ENCODE peak calls at places on chromosomes 16 and 17, in four cellular contexts. One of them, this sample, is unnamed.

GRCh38 chr17:50060951-50061712 is 5.2 kb downstream of the ITGA3 start:
- DNase-seq in body of pancreas: peak; percentile 65
- DNase-seq in esophagus muscularis mucosa: no peak
- DNase-seq in breast epithelium: no peak
- DNase-seq in this sample: no peak

GRCh38 chr16:13438064-13438463 is 481.9 kb upstream of the ERCC4 start:
- DNase-seq in breast epithelium: no peak
- DNase-seq in body of pancreas: no peak
- DNase-seq in esophagus muscularis mucosa: no peak
- DNase-seq in this sample: no peak

GRCh38 chr16:67551091-67551490 is 11.2 kb upstream of the CTCF start:
- DNase-seq in esophagus muscularis mucosa: no peak
- DNase-seq in breast epithelium: no peak
- DNase-seq in body of pancreas: no peak
- DNase-seq in this sample: no peak

GRCh38 chr16:27450836-27451341 is 48.9 kb downstream of the IL21R start:
- DNase-seq in esophagus muscularis mucosa: no peak
- DNase-seq in body of pancreas: no peak
- DNase-seq in breast epithelium: no peak
- DNase-seq in this sample: no peak

GRCh38 chr17:40038882-40039513 is 15.2 kb downstream of the MED24 start:
- DNase-seq in esophagus muscularis mucosa: peak; percentile 95
- DNase-seq in body of pancreas: peak; percentile 77
- DNase-seq in breast epithelium: peak; percentile 84
- DNase-seq in this sample: peak; percentile 72

GRCh38 chr17:78364436-78365281 is 4.8 kb upstream of the SOCS3 start:
- DNase-seq in breast epithelium: no peak
- DNase-seq in esophagus muscularis mucosa: no peak
- DNase-seq in body of pancreas: no peak
- DNase-seq in this sample: no peak

GRCh38 chr16:53518550-53519416 is 15.8 kb upstream of the AKTIP start:
- DNase-seq in esophagus muscularis mucosa: no peak
- DNase-seq in body of pancreas: no peak
- DNase-seq in breast epithelium: peak; percentile 26
- DNase-seq in this sample: peak; percentile 51

GRCh38 chr17:17103160-17103559 is 60.9 kb downstream of the MPRIP start:
- DNase-seq in body of pancreas: no peak
- DNase-seq in esophagus muscularis mucosa: no peak
- DNase-seq in breast epithelium: no peak
- DNase-seq in this sample: no peak

GRCh38 chr16:23876256-23876896 is 40.6 kb downstream of the PRKCB start:
- DNase-seq in body of pancreas: no peak
- DNase-seq in esophagus muscularis mucosa: no peak
- DNase-seq in breast epithelium: no peak
- DNase-seq in this sample: no peak

GRCh38 chr17:15954222-15954621 is 9.3 kb downstream of the ADORA2B start:
- DNase-seq in breast epithelium: no peak
- DNase-seq in body of pancreas: peak; percentile 42
- DNase-seq in esophagus muscularis mucosa: no peak
- DNase-seq in this sample: no peak

GRCh38 chr16:61957075-61957474 is 79.2 kb downstream of the CDH8 start:
- DNase-seq in breast epithelium: no peak
- DNase-seq in esophagus muscularis mucosa: no peak
- DNase-seq in body of pancreas: no peak
- DNase-seq in this sample: no peak

GRCh38 chr17:31537558-31537957 is 146.1 kb downstream of the RAB11FIP4 start:
- DNase-seq in esophagus muscularis mucosa: no peak
- DNase-seq in body of pancreas: peak; percentile 79
- DNase-seq in breast epithelium: peak; percentile 75
- DNase-seq in this sample: no peak

GRCh38 chr17:13735444-13735843 is 133.7 kb upstream of the HS3ST3A1 start:
- DNase-seq in body of pancreas: no peak
- DNase-seq in breast epithelium: no peak
- DNase-seq in esophagus muscularis mucosa: no peak
- DNase-seq in this sample: no peak

GRCh38 chr16:12340151-12340733 is 363.7 kb downstream of the SNX29 start:
- DNase-seq in esophagus muscularis mucosa: no peak
- DNase-seq in breast epithelium: no peak
- DNase-seq in body of pancreas: peak; percentile 59
- DNase-seq in this sample: no peak

GRCh38 chr17:48692049-48692448 is 30.3 kb downstream of the PRAC1 start:
- DNase-seq in breast epithelium: no peak
- DNase-seq in esophagus muscularis mucosa: no peak
- DNase-seq in body of pancreas: no peak
- DNase-seq in this sample: no peak

GRCh38 chr17:50094243-50094752 is 853 bp upstream of the PDK2 start:
- DNase-seq in esophagus muscularis mucosa: peak; percentile 98
- DNase-seq in body of pancreas: peak; percentile 90
- DNase-seq in breast epithelium: peak; percentile 83
- DNase-seq in this sample: peak; percentile 98

GRCh38 chr17:82598256-82599011 is 49.8 kb downstream of the WDR45B start:
- DNase-seq in esophagus muscularis mucosa: no peak
- DNase-seq in body of pancreas: no peak
- DNase-seq in breast epithelium: no peak
- DNase-seq in this sample: no peak

GRCh38 chr17:57293077-57293476 is 36.8 kb downstream of the MSI2 start:
- DNase-seq in body of pancreas: peak; percentile 61
- DNase-seq in esophagus muscularis mucosa: no peak
- DNase-seq in breast epithelium: peak; percentile 86
- DNase-seq in this sample: no peak

GRCh38 chr16:684067-684794 is at the start of gene JMJD8:
- DNase-seq in body of pancreas: peak; percentile 98
- DNase-seq in breast epithelium: peak; percentile 95
- DNase-seq in esophagus muscularis mucosa: peak; percentile 97
- DNase-seq in this sample: peak; percentile 96

GRCh38 chr17:31515226-31515759 is 123.8 kb downstream of the RAB11FIP4 start:
- DNase-seq in esophagus muscularis mucosa: no peak
- DNase-seq in breast epithelium: no peak
- DNase-seq in body of pancreas: no peak
- DNase-seq in this sample: no peak

GRCh38 chr17:72126575-72127486 is 6.0 kb downstream of the SOX9 start:
- DNase-seq in esophagus muscularis mucosa: no peak
- DNase-seq in breast epithelium: no peak
- DNase-seq in body of pancreas: peak; percentile 47
- DNase-seq in this sample: no peak

GRCh38 chr17:15882058-15882720 is 62.7 kb upstream of the ADORA2B start:
- DNase-seq in breast epithelium: no peak
- DNase-seq in body of pancreas: no peak
- DNase-seq in esophagus muscularis mucosa: no peak
- DNase-seq in this sample: no peak

GRCh38 chr17:64357191-64357981 is 33.3 kb downstream of the PECAM1 start:
- DNase-seq in breast epithelium: peak; percentile 53
- DNase-seq in body of pancreas: no peak
- DNase-seq in esophagus muscularis mucosa: peak; percentile 93
- DNase-seq in this sample: peak; percentile 77

GRCh38 chr16:87829123-87829980 is 40.0 kb downstream of the SLC7A5 start:
- DNase-seq in body of pancreas: no peak
- DNase-seq in breast epithelium: no peak
- DNase-seq in esophagus muscularis mucosa: no peak
- DNase-seq in this sample: no peak

GRCh38 chr16:1559446-1559975 is 26.0 kb downstream of the TMEM204 start:
- DNase-seq in esophagus muscularis mucosa: no peak
- DNase-seq in breast epithelium: no peak
- DNase-seq in body of pancreas: no peak
- DNase-seq in this sample: no peak

GRCh38 chr17:77610980-77611641 is 347.4 kb upstream of the TNRC6C start:
- DNase-seq in body of pancreas: no peak
- DNase-seq in breast epithelium: no peak
- DNase-seq in esophagus muscularis mucosa: no peak
- DNase-seq in this sample: peak; percentile 76

GRCh38 chr16:30699615-30700099 is 686 bp downstream of the SRCAP start:
- DNase-seq in breast epithelium: no peak
- DNase-seq in esophagus muscularis mucosa: no peak
- DNase-seq in body of pancreas: no peak
- DNase-seq in this sample: no peak

GRCh38 chr16:30697264-30698138 is 1.5 kb upstream of the SRCAP start:
- DNase-seq in body of pancreas: no peak
- DNase-seq in breast epithelium: no peak
- DNase-seq in esophagus muscularis mucosa: no peak
- DNase-seq in this sample: no peak

GRCh38 chr16:30698139-30698815 is 694 bp upstream of the SRCAP start:
- DNase-seq in body of pancreas: peak; percentile 99
- DNase-seq in esophagus muscularis mucosa: peak; percentile 99
- DNase-seq in breast epithelium: peak; percentile 98
- DNase-seq in this sample: peak; percentile 98

GRCh38 chr16:30700491-30700890 is 1.5 kb downstream of the SRCAP start:
- DNase-seq in body of pancreas: no peak
- DNase-seq in esophagus muscularis mucosa: no peak
- DNase-seq in breast epithelium: no peak
- DNase-seq in this sample: no peak

DNA sequence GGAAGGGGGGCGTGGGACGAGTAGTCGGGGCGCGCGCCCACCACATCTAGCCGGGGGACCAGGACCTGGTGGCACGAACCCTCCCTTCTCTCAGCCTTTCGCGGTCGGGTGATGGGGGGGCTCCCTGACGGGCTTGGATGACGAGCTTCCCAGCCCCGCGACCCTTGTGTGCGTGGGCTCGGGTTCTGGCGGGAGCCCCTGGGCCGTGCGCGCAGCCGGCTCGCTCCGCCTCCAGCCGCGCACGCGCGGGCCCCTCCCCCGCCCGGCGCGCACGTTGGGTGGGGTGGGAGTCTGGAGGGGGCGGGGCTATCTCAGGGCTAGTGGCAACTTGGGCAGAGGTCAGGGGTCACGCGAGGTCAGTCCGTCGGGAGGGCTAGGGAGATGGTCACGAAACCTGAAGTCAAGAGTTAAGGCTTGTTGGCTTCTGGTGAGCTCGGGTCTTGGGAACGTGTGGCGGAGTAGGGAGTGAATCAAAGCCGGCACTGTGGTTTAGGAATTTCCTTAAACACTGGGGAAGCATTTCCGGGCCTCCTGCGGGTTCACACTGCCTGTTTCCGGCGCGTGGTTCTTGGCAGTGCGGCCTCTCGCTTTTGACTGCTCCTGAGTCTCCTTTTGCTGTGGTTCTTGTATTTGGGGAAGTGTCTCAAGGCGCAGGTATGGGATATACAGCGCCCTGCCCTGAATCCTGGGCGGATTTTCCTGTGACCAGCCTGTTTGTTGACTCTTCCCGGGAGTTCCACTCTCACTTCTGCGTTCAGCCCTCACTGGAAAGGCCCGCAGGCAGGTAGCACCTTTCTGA is at the start of gene SRCAP:
- DNase-seq in breast epithelium: peak; percentile 75
- DNase-seq in body of pancreas: peak; percentile 83
- DNase-seq in esophagus muscularis mucosa: peak; percentile 97
- DNase-seq in this sample: peak; percentile 98
- TF ChIP-seq POLR2A in breast epithelium: no peak
- TF ChIP-seq POLR2A in body of pancreas: peak; percentile 4
- TF ChIP-seq POLR2A in esophagus muscularis mucosa: no peak
- TF ChIP-seq POLR2A in this sample: peak; percentile 35

GRCh38 chr17:18855831-18856624 is 1.9 kb upstream of the PRPSAP2 start:
- DNase-seq in esophagus muscularis mucosa: peak; percentile 98
- DNase-seq in breast epithelium: peak; percentile 95
- DNase-seq in body of pancreas: peak; percentile 93
- DNase-seq in this sample: peak; percentile 95
- TF ChIP-seq CTCF in esophagus muscularis mucosa: no peak
- TF ChIP-seq CTCF in breast epithelium: no peak
- TF ChIP-seq CTCF in body of pancreas: no peak
- TF ChIP-seq CTCF in this sample: no peak

GRCh38 chr17:488993-489757 is 136.6 kb upstream of the RPH3AL start:
- DNase-seq in breast epithelium: no peak
- DNase-seq in body of pancreas: no peak
- DNase-seq in esophagus muscularis mucosa: no peak
- DNase-seq in this sample: no peak
- H3K4me3 ChIP-seq in breast epithelium: peak overlapping the region; percentile 68
- H3K4me3 ChIP-seq in body of pancreas: no peak overlapping the region
- H3K4me3 ChIP-seq in esophagus muscularis mucosa: peak overlapping the region; percentile 76
- H3K4me3 ChIP-seq in this sample: peak overlapping the region; percentile 23

GRCh38 chr17:38557836-38558750 is 47.7 kb downstream of the SRCIN1 start:
- DNase-seq in breast epithelium: peak; percentile 91
- DNase-seq in body of pancreas: peak; percentile 96
- DNase-seq in esophagus muscularis mucosa: peak; percentile 96
- DNase-seq in this sample: peak; percentile 89
- TF ChIP-seq POLR2A in breast epithelium: no peak
- TF ChIP-seq POLR2A in body of pancreas: no peak
- TF ChIP-seq POLR2A in esophagus muscularis mucosa: no peak
- TF ChIP-seq POLR2A in this sample: no peak

This sample was measured in lower leg skin.